ENCODE peak calls at places on chromosomes 4 and X, in eight cellular contexts. R is transverse colon; P is heart right ventricle; V is heart left ventricle; F is CD8-positive, alpha-beta T cell; X is neural progenitor cell; G is naive thymus-derived CD4-positive, alpha-beta T cell; K is tibial artery. E is an unnamed sample.

GRCh38 chrX:53279296-53280237 is 1.8 kb downstream of the IQSEC2 start:
- DNase-seq in F (no peak), V (no peak), G (no peak), K (no peak), P (no peak), X (no peak), R (peak; percentile 33), E (no peak)

GRCh38 chr4:1532549-1533395 is 126.5 kb upstream of the NKX1-1 start:
- DNase-seq in R (no peak), P (no peak), X (no peak), V (no peak), G (no peak), F (no peak), K (no peak), E (no peak)

GRCh38 chrX:133269168-133269567 is 51.0 kb upstream of the TFDP3 start:
- DNase-seq in R (no peak), K (no peak), P (no peak), G (no peak), V (no peak), X (no peak), F (no peak), E (no peak)

GRCh38 chrX:34884693-34885277 is 57.8 kb upstream of the FAM47B start:
- DNase-seq in X (no peak), P (no peak), V (no peak), K (no peak), R (no peak), F (no peak), G (no peak), E (peak; percentile 4)

GRCh38 chr4:100299019-100299418 is 108.8 kb upstream of the DDIT4L start:
- DNase-seq in G (no peak), K (peak; percentile 27), R (no peak), P (peak; percentile 42), X (peak; percentile 55), V (peak; percentile 32), F (no peak), E (peak; percentile 26)

GRCh38 chrX:148634591-148634990 is 134.2 kb downstream of the AFF2 start:
- DNase-seq in K (no peak), V (no peak), R (no peak), G (no peak), P (no peak), X (no peak), F (no peak), E (no peak)

GRCh38 chr4:31674313-31674947 is 954.3 kb downstream of the PCDH7 start:
- DNase-seq in F (no peak), R (no peak), V (no peak), G (no peak), X (peak; percentile 30), P (no peak), K (no peak), E (no peak)

GRCh38 chrX:48468693-48469691 is 1.1 kb downstream of the SLC38A5 start:
- DNase-seq in K (no peak), R (peak; percentile 31), G (peak; percentile 18), V (no peak), P (no peak), F (no peak), X (peak; percentile 27), E (no peak)

GRCh38 chr4:40910706-40911105 is 161.0 kb downstream of the NSUN7 start:
- DNase-seq in G (no peak), X (no peak), V (no peak), P (no peak), K (no peak), F (no peak), R (no peak), E (no peak)

GRCh38 chr4:40629401-40630334 is at the start of gene RBM47:
- DNase-seq in K (peak; percentile 63), F (peak; percentile 18), P (peak; percentile 41), G (peak; percentile 31), X (peak; percentile 78), V (peak; percentile 29), R (peak; percentile 89), E (no peak)

GRCh38 chr4:1511441-1512041 is 105.3 kb upstream of the NKX1-1 start:
- DNase-seq in V (no peak), G (no peak), K (peak; percentile 45), X (no peak), R (no peak), F (no peak), P (no peak), E (peak; percentile 17)

GRCh38 chrX:41779058-41779564 is 55.1 kb downstream of the GPR82 start:
- DNase-seq in F (no peak), V (no peak), G (no peak), P (no peak), R (no peak), X (no peak), K (no peak), E (no peak)

GRCh38 chrX:427812-428725 is 41.4 kb upstream of the PPP2R3B start:
- DNase-seq in P (no peak), K (no peak), F (no peak), R (no peak), X (peak; percentile 82), V (no peak), G (no peak), E (no peak)

GRCh38 chrX:154463611-154464220 is 5.6 kb downstream of the PLXNA3 start:
- DNase-seq in F (no peak), X (no peak), G (no peak), R (no peak), K (no peak), V (no peak), P (no peak), E (no peak)

GRCh38 chrX:13081385-13082285 is 37.2 kb upstream of the FAM9C start:
- DNase-seq in G (peak; percentile 40), K (no peak), R (no peak), F (no peak), P (no peak), X (no peak), V (no peak), E (no peak)

GRCh38 chrX:1059576-1060561 is 152.6 kb downstream of the CRLF2 start:
- DNase-seq in X (no peak), P (no peak), R (no peak), V (no peak), K (no peak), F (no peak), G (no peak), E (no peak)

GRCh38 chrX:19882066-19882775 is 5.2 kb downstream of the SH3KBP1 start:
- DNase-seq in F (no peak), V (no peak), P (no peak), G (no peak), R (no peak), X (no peak), K (no peak), E (no peak)

GRCh38 chr4:38162240-38162784 is 202.1 kb downstream of the PTTG2 start:
- DNase-seq in K (no peak), X (peak; percentile 60), V (no peak), P (no peak), F (no peak), R (no peak), G (no peak), E (no peak)

GRCh38 chr4:80012291-80012690 is 60.7 kb downstream of the ANTXR2 start:
- DNase-seq in G (no peak), P (no peak), R (no peak), V (no peak), F (no peak), X (no peak), K (no peak), E (no peak)

GRCh38 chr4:80017125-80017854 is 55.7 kb downstream of the ANTXR2 start:
- DNase-seq in G (no peak), P (no peak), F (no peak), X (no peak), V (no peak), K (no peak), R (no peak), E (no peak)

GRCh38 chr4:80015407-80016189 is 57.4 kb downstream of the ANTXR2 start:
- DNase-seq in R (no peak), F (no peak), G (no peak), X (no peak), V (no peak), K (no peak), P (no peak), E (no peak)

GRCh38 chr4:80014531-80014930 is 58.5 kb downstream of the ANTXR2 start:
- DNase-seq in R (no peak), V (no peak), X (no peak), G (no peak), F (no peak), K (no peak), P (no peak), E (no peak)

DNA sequence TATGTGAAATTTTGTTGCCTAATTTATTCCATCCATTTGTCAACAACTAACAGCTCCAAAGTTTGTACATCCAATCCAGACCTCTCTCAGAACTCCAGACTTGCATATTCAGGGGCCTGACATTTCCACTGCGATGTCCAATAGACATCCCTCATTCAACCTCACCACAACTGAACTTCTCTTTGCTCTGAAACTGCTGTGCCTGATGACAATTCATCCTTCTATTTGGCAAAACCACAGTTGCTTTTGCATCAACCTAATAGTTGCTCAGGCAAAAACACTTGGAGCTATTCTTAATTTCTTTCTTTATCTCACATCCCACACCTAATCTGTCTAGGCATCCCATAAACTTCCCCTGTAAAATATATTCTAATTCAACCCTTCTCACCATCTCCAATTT is 56.5 kb downstream of the ANTXR2 start:
- DNase-seq in X (no peak), V (no peak), R (no peak), F (no peak), G (no peak), P (no peak), K (no peak), E (no peak)
- H3K4me3 ChIP-seq in X (no peak overlapping the region), V (no peak overlapping the region), R (no peak overlapping the region), F (no peak overlapping the region), G (no peak overlapping the region), P (no peak overlapping the region), K (no peak overlapping the region), E (no peak overlapping the region)

DNA sequence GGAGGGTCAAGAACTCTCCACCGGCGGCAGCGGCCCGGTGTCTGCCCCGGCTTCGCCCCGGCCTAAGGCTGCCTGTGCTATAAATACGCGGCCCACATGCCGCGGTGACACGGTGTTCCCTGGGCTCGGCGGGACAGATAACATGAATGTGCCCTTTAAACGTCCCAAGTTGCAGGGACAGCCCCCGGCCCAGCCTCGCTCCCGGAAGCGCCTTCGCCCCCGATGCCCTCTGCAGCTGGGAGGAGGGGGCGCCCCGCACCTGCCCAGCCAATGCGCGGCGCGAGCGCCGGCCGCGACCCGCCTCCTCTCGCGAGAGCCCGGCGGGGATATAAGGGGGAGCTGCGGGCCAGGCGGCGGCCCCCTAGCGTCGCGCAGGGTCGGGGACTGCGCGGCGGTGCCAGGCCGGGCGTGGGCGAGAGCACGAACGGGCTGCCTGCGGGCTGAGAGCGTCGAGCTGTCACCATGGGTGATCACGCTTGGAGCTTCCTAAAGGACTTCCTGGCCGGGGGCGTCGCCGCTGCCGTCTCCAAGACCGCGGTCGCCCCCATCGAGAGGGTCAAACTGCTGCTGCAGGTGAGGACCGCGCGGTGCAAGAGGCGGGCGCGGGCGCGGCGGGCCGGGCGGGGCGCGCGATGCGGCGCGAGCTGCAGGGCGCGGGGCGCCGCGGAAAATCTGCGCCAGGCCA is at the start of gene SLC25A4:
- DNase-seq in G (peak; percentile 79), R (peak; percentile 89), X (peak; percentile 94), P (peak; percentile 87), K (peak; percentile 72), F (peak; percentile 82), V (peak; percentile 89), E (peak; percentile 74)
- H3K27ac ChIP-seq in G (peak within 1 kb of the TSS; percentile 52), R (peak within 1 kb of the TSS; percentile 82), X (no peak within 1 kb of the TSS), P (peak within 1 kb of the TSS; percentile 94), K (peak within 1 kb of the TSS; percentile 92), F (peak within 1 kb of the TSS; percentile 51), V (peak within 1 kb of the TSS; percentile 97), E (peak within 1 kb of the TSS; percentile 76)

GRCh38 chr4:120923201-120923522 is 636 bp upstream of the PRDM5 start:
- DNase-seq in K (no peak), G (peak; percentile 18), R (no peak), X (no peak), F (no peak), V (no peak), P (no peak), E (no peak)
- H3K4me3 ChIP-seq in K (peak overlapping the region; percentile 81), G (peak overlapping the region; percentile 72), R (peak overlapping the region; percentile 62), X (peak overlapping the region; percentile 72), F (peak overlapping the region; percentile 86), V (peak overlapping the region; percentile 81), P (peak overlapping the region; percentile 82), E (peak overlapping the region; percentile 68)

GRCh38 chr4:6639137-6639680 is 1.3 kb upstream of the MRFAP1 start:
- DNase-seq in P (no peak), V (no peak), F (no peak), G (no peak), R (no peak), K (no peak), X (no peak), E (no peak)
- H3K27ac ChIP-seq in P (no peak overlapping the region), V (no peak overlapping the region), F (no peak overlapping the region), G (no peak overlapping the region), R (no peak overlapping the region), K (no peak overlapping the region), X (no peak overlapping the region), E (no peak overlapping the region)

E was measured in tibial nerve.